ENCODE peak calls at places on chromosomes 4 and X, in five cellular contexts. A, M, O, F and L are unnamed samples.

GRCh38 chr4:55973650-55974049 is 24.9 kb downstream of the CEP135 start:
- DNase-seq in A (no peak), O (no peak), F (no peak), M (no peak), L (no peak)

GRCh38 chr4:19230906-19231305 is 1020.8 kb upstream of the SLIT2 start:
- DNase-seq in F (no peak), A (no peak), O (no peak), M (no peak), L (no peak)

GRCh38 chr4:52037730-52038108 is 380 bp downstream of the SGCB start:
- DNase-seq in O (peak; percentile 31), F (peak; percentile 76), A (peak; percentile 17), M (no peak), L (peak; percentile 11)

GRCh38 chr4:37802068-37802666 is 24.3 kb upstream of the PGM2 start:
- DNase-seq in O (peak; percentile 89), M (no peak), A (peak; percentile 79), F (peak; percentile 69), L (peak; percentile 84)

GRCh38 chr4:128974203-128974602 is 119.1 kb downstream of the SCLT1 start:
- DNase-seq in M (no peak), O (no peak), A (no peak), F (no peak), L (no peak)

GRCh38 chr4:17272154-17272553 is 239.7 kb downstream of the QDPR start:
- DNase-seq in A (no peak), F (no peak), M (no peak), O (no peak), L (no peak)

GRCh38 chrX:2697741-2698294 is 6.7 kb downstream of the CD99 start:
- DNase-seq in M (no peak), O (peak; percentile 29), F (no peak), A (no peak), L (no peak)

GRCh38 chr4:185210102-185210981 is 944 bp downstream of the SNX25 start:
- DNase-seq in A (peak; percentile 48), O (peak; percentile 40), M (no peak), F (peak; percentile 55), L (peak; percentile 31)

GRCh38 chr4:30948653-30949052 is 228.5 kb downstream of the PCDH7 start:
- DNase-seq in M (no peak), F (no peak), A (no peak), O (no peak), L (no peak)

GRCh38 chrX:8025705-8026104 is 98.5 kb upstream of the PNPLA4 start:
- DNase-seq in A (no peak), F (no peak), O (no peak), M (no peak), L (no peak)

GRCh38 chr4:23084559-23085248 is 392.0 kb downstream of the GBA3 start:
- DNase-seq in A (no peak), M (no peak), F (no peak), O (peak; percentile 78), L (peak; percentile 84)

GRCh38 chr4:139469869-139470268 is 15.9 kb downstream of the RAB33B start:
- DNase-seq in A (no peak), O (no peak), F (no peak), M (no peak), L (no peak)

GRCh38 chr4:39046243-39046642 is 14.0 kb upstream of the TMEM156 start:
- DNase-seq in M (no peak), O (peak; percentile 84), A (peak; percentile 6), F (no peak), L (no peak)

GRCh38 chr4:7240341-7240740 is 48.0 kb downstream of the SORCS2 start:
- DNase-seq in M (no peak), A (no peak), F (peak; percentile 6), O (no peak), L (no peak)

GRCh38 chrX:12237131-12237530 is 98.9 kb downstream of the FRMPD4 start:
- DNase-seq in M (no peak), F (peak; percentile 2), A (no peak), O (no peak), L (no peak)

GRCh38 chr4:169594560-169595195 is 17.7 kb downstream of the NEK1 start:
- DNase-seq in F (no peak), A (no peak), O (no peak), M (no peak), L (no peak)

GRCh38 chrX:68929332-68930150 is 100.7 kb downstream of the EFNB1 start:
- DNase-seq in M (no peak), F (no peak), A (peak; percentile 9), O (peak; percentile 86), L (peak; percentile 77)